ENCODE peak calls at places on chromosomes 13 and 19, in five cellular contexts. X is right cardiac atrium; O is GM23248; Q is H1; M is CD8-positive, alpha-beta memory T cell. P is an unnamed sample. For H3K9me3, the result is how much of the 10 kb centered on the place peaks cover.

GRCh38 chr19:42267644-42268141 is 1.4 kb upstream of the CIC start:
- DNase-seq in X (peak), M (no peak), O (peak), Q (no peak), P (no peak)

GRCh38 chr13:28583661-28584091 is 75.3 kb upstream of the POMP start:
- DNase-seq in X (no peak), O (peak), M (no peak), Q (no peak), P (no peak)

GRCh38 chr19:49875801-49876421 is 1.2 kb downstream of the AKT1S1 start:
- DNase-seq in M (peak), Q (peak), X (peak), O (peak), P (no peak)

GRCh38 chr19:12365094-12365371 is 450 bp downstream of the ZNF442 start:
- DNase-seq in X (peak), M (no peak), O (peak), Q (no peak), P (no peak)

GRCh38 chr13:65787087-65787486 is 1443.0 kb downstream of the PCDH9 start:
- DNase-seq in X (no peak), O (peak), Q (no peak), M (no peak), P (no peak)

GRCh38 chr19:15672580-15673175 is at the start of gene CYP4F12:
- DNase-seq in M (no peak), Q (no peak), O (peak), X (peak), P (no peak)

GRCh38 chr19:12757544-12758274 is 6.1 kb downstream of the BEST2 start:
- DNase-seq in M (peak), O (peak), X (peak), Q (peak), P (no peak)

GRCh38 chr19:42206871-42207755 is 10.4 kb downstream of the DEDD2 start:
- DNase-seq in O (peak), X (no peak), Q (no peak), M (no peak), P (no peak)

GRCh38 chr13:40152145-40152544 is 496.7 kb downstream of the COG6 start:
- DNase-seq in O (peak), X (no peak), M (no peak), Q (no peak), P (no peak)

GRCh38 chr13:21675095-21676007 is 4.5 kb downstream of the FGF9 start:
- DNase-seq in M (peak), Q (peak), X (peak), O (peak), P (no peak)

GRCh38 chr13:41465215-41465907 is 8.0 kb downstream of the RGCC start:
- DNase-seq in X (peak), Q (no peak), O (peak), M (peak), P (no peak)

GRCh38 chr19:50749490-50749889 is 20.8 kb upstream of the GPR32 start:
- DNase-seq in Q (no peak), O (no peak), M (no peak), X (no peak), P (no peak)

GRCh38 chr19:288911-289310 is 2.3 kb downstream of the PLPP2 start:
- DNase-seq in M (no peak), X (no peak), Q (no peak), O (no peak), P (no peak)

GRCh38 chr19:49997709-49998108 is 27.5 kb downstream of the VRK3 start:
- DNase-seq in O (peak), M (no peak), X (no peak), Q (peak), P (no peak)

GRCh38 chr19:3068071-3068470 is 5.8 kb upstream of the TLE5 start:
- DNase-seq in O (no peak), M (no peak), X (no peak), Q (no peak), P (no peak)

GRCh38 chr13:100491164-100491847 is 97.3 kb downstream of the GGACT start:
- DNase-seq in X (peak), Q (no peak), O (no peak), M (no peak), P (no peak)

GRCh38 chr13:114134944-114135610 is 2.7 kb upstream of the RASA3 start:
- DNase-seq in M (no peak), Q (no peak), O (no peak), X (no peak), P (no peak)

GRCh38 chr13:30847697-30848307 is 58.3 kb upstream of the MEDAG start:
- DNase-seq in M (no peak), X (no peak), Q (no peak), O (peak), P (peak)

GRCh38 chr19:30783212-30783611 is 411.0 kb downstream of the ZNF536 start:
- DNase-seq in M (no peak), O (no peak), X (no peak), Q (no peak), P (no peak)

GRCh38 chr19:2341247-2341705 is 12.8 kb downstream of the SPPL2B start:
- DNase-seq in Q (no peak), X (peak), O (no peak), M (no peak), P (no peak)

GRCh38 chr13:27770809-27771208 is 21.5 kb upstream of the GSX1 start:
- DNase-seq in M (no peak), O (peak), X (no peak), Q (no peak), P (no peak)

GRCh38 chr19:18967358-18968146 is 26.5 kb upstream of the HOMER3 start:
- DNase-seq in O (peak), M (no peak), X (peak), Q (no peak), P (no peak)

GRCh38 chr13:34672631-34673030 is 269.4 kb upstream of the NBEA start:
- DNase-seq in M (no peak), X (no peak), Q (no peak), O (peak), P (no peak)

GRCh38 chr19:17946965-17947784 is 14.4 kb downstream of the CCDC124 start:
- DNase-seq in M (peak), O (no peak), X (peak), Q (peak), P (no peak)

GRCh38 chr13:75749407-75749806 is 113.3 kb downstream of the LMO7 start:
- DNase-seq in X (peak), M (no peak), O (peak), Q (no peak), P (no peak)

GRCh38 chr13:36447501-36447900 is 15.2 kb downstream of the CCNA1 start:
- DNase-seq in Q (no peak), M (no peak), O (peak), X (peak), P (no peak)

GRCh38 chr19:1590641-1591397 is 1.8 kb downstream of the MBD3 start:
- DNase-seq in M (no peak), O (peak), Q (no peak), X (no peak), P (no peak)

GRCh38 chr13:40996433-40997095 is 22.6 kb downstream of the ELF1 start:
- DNase-seq in Q (no peak), X (no peak), M (no peak), O (no peak), P (no peak)

GRCh38 chr19:28076628-28077027 is 1136.3 kb downstream of the UQCRFS1 start:
- DNase-seq in X (no peak), O (no peak), Q (no peak), M (no peak), P (no peak)

GRCh38 chr19:782195-783043 is 14.8 kb upstream of the PTBP1 start:
- DNase-seq in X (peak), Q (peak), O (peak), M (no peak), P (no peak)

GRCh38 chr13:84137292-84137691 is 255.0 kb upstream of the SLITRK1 start:
- DNase-seq in X (no peak), O (no peak), M (peak), Q (no peak), P (no peak)

GRCh38 chr13:105990256-105990958 is 545.1 kb downstream of the EFNB2 start:
- DNase-seq in Q (no peak), O (peak), M (no peak), X (no peak), P (no peak)

GRCh38 chr13:28297341-28297740 is 159.0 kb downstream of the PAN3 start:
- DNase-seq in M (no peak), X (no peak), O (no peak), Q (no peak), P (no peak)

GRCh38 chr13:74289861-74290260 is 155.7 kb upstream of the KLF12 start:
- DNase-seq in Q (no peak), X (no peak), M (no peak), O (no peak), P (no peak)

GRCh38 chr19:53577968-53578367 is 40.0 kb downstream of the ZNF331 start:
- DNase-seq in M (no peak), Q (no peak), X (no peak), O (no peak), P (no peak)

GRCh38 chr19:53579518-53579917 is 41.6 kb downstream of the ZNF331 start:
- DNase-seq in X (no peak), M (no peak), O (no peak), Q (no peak), P (no peak)

GRCh38 chr19:53581871-53582279 is 43.9 kb downstream of the ZNF331 start:
- DNase-seq in Q (peak), M (no peak), X (no peak), O (no peak), P (no peak)

GRCh38 chr19:53580871-53581835 is 43.2 kb downstream of the ZNF331 start:
- DNase-seq in Q (peak), X (no peak), O (no peak), M (no peak), P (no peak)

GRCh38 chr19:53576941-53577653 is 39.2 kb downstream of the ZNF331 start:
- DNase-seq in O (no peak), M (no peak), X (no peak), Q (no peak), P (no peak)
- H3K9me3 ChIP-seq in O (under half), M (under half), X (under half), Q (under half), P (under half)

DNA sequence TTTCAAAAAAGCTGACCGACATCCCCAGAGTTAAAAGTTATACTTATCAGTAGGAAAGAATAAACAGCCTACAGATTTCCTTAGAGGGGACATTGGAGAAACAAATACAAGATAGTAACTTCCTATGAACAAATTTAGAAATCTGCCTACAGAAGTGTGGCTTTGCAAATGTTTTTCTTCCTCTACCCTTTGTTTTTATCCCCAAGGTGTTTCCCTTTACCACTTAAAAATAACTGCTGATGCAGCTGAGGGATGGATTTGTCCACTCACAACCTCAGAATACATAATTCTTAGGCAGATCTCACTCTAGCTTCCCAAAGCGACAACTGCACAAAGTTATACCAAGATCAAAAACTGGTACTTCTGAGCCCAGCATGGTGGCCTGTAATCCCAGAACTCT is 20.9 kb downstream of the MED4 start:
- DNase-seq in O (no peak), Q (no peak), M (no peak), X (no peak), P (no peak)
- H3K9me3 ChIP-seq in O (under half), Q (under half), M (under half), X (under half), P (under half)

GRCh38 chr13:19023115-19023514 is 158.5 kb downstream of the TUBA3C start:
- DNase-seq in O (no peak), M (no peak), Q (no peak), X (no peak), P (no peak)

DNA sequence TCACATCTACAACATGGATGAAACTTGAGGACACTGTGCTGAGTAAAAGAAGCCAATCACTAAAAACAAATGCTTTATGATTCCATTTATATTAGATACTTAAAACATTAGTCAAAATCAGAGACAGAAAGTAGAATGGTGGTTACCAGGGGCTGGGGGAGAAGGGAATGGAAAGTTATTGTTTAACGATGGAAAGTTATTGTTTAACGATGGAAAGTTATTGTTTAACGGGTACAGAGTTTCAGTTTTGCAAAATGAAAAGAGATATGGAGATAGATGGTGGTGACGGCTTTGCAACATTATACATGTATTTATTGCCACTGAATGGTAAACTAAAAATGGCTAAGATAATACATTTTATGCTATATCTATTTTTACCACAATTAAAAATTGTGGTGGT is 160.6 kb downstream of the TUBA3C start:
- DNase-seq in M (no peak), O (no peak), Q (no peak), X (no peak), P (no peak)
- H3K9me3 ChIP-seq in M (under half), O (under half), Q (half or more), X (under half), P (under half)

GRCh38 chr19:40282920-40283319 is 2.2 kb downstream of the AKT2 start:
- DNase-seq in M (no peak), O (peak), Q (no peak), X (peak), P (no peak)
- H3K9me3 ChIP-seq in M (under half), O (under half), Q (under half), X (under half), P (under half)

DNA sequence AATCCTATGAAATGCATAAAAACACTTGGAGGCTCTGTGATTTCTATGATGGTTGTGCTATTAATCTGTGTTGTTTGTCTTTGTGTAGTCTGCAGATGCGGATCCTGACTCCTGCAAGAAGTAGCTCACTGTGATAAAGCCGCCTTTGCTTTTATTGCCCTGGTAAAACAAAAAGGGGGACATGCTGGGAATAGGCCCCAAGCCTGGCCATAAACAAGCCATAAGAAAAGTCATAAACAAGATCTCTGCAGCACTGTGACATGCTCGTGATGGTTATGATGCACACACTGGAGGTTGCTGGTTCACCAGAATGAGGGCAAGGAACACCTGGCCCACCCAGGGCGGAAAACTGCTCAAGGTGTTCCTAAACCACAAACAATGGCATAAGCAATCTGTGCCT is 26.6 kb upstream of the ZNF266 start:
- DNase-seq in M (no peak), X (no peak), Q (no peak), O (no peak), P (no peak)
- H3K9me3 ChIP-seq in M (under half), X (under half), Q (half or more), O (under half), P (under half)

DNA sequence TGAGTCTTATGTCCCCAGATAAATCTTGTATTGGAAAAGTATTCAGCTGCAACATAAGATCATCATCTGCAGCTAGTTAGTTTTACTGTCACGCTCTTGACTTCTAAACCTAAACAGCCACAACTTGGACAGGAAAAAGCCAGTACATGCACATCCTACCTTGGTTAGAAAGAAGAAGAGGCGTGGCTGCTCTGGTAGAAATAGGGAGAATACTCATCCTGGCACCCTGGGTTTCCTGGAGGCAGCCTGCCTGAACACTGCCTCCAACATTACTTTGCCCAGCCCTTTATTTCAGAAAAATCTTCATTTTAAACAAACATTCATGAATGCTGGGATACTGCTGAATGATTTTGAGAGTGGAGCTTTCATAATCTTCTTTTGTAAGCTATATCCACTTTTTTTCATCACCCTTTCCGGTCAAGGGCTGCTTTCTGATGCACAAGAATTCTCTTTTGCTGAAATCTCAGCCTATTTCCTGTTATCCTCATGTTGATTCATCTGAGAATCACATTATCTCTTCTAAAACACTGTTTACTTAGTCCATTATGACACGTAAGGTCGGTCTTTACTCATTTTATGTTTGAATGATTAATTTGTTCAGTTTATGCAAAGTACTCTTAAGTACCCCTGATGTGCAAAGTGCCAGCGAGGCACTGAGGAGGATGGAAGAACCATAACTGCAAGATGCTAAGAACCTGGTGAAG is 55.2 kb downstream of the STARD13 start:
- DNase-seq in M (no peak), X (no peak), O (peak), Q (no peak), P (no peak)
- H3K9me3 ChIP-seq in M (under half), X (under half), O (under half), Q (under half), P (under half)

DNA sequence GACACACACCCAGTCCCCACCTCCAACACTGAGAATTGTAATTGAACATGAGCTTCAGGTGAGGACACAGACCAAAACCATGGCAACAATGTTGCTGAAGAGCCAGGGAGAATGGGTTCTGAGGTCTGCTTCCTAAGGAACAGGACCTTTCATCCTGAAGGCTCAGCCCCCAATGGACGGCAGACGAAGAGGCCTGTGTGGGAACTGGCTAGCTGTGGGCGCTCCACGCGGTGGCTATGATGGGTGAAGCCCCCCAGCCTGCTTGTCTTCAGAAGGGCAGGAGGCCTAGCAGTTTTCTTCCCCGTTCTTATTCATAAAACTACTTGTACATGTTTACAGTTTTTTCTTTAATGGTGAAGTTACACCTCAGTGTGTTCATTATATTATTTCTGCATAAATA is 136.1 kb upstream of the SPACA7 start:
- DNase-seq in Q (no peak), X (no peak), O (no peak), M (no peak), P (no peak)
- H3K9me3 ChIP-seq in Q (under half), X (under half), O (under half), M (under half), P (under half)